ENCODE peak calls at places on chromosomes 4 and X, in seven cellular contexts. U, N, B, M, K, H and O are unnamed samples.

GRCh38 chrX:68440438-68440837 is 7.1 kb upstream of the OPHN1 start:
- DNase-seq in U (no peak), N (no peak), B (no peak), M (no peak), K (no peak), H (no peak), O (no peak)

GRCh38 chrX:110448459-110448858 is 89.8 kb downstream of the RTL9 start:
- DNase-seq in U (no peak), N (no peak), B (no peak), M (no peak), K (no peak), H (no peak), O (no peak)

GRCh38 chr4:6555519-6555918 is 19.5 kb upstream of the MAN2B2 start:
- DNase-seq in U (no peak), N (no peak), B (no peak), M (no peak), K (no peak), H (no peak), O (no peak)

GRCh38 chr4:55038176-55038890 is 87.1 kb downstream of the KDR start:
- DNase-seq in U (no peak), N (peak; percentile 21), B (peak; percentile 62), M (no peak), K (no peak), H (no peak), O (no peak)

GRCh38 chr4:127622923-127623754 is 9.6 kb upstream of the INTU start:
- DNase-seq in U (no peak), N (peak; percentile 25), B (peak; percentile 57), M (no peak), K (peak; percentile 13), H (no peak), O (peak; percentile 35)

GRCh38 chrX:73214366-73215094 is at the start of gene NAP1L2:
- DNase-seq in U (peak; percentile 54), N (peak; percentile 42), B (peak; percentile 17), M (no peak), K (peak; percentile 26), H (no peak), O (peak; percentile 53)

GRCh38 chr4:54229631-54230478 is 762 bp downstream of the PDGFRA start:
- DNase-seq in U (no peak), N (peak; percentile 69), B (no peak), M (peak; percentile 74), K (no peak), H (no peak), O (peak; percentile 72)

GRCh38 chr4:119184128-119184527 is 28.4 kb upstream of the USP53 start:
- DNase-seq in U (no peak), N (no peak), B (no peak), M (no peak), K (peak; percentile 69), H (no peak), O (no peak)

GRCh38 chr4:62898115-62898514 is 1511.1 kb downstream of the TECRL start:
- DNase-seq in U (no peak), N (no peak), B (no peak), M (peak; percentile 21), K (no peak), H (no peak), O (peak; percentile 16)

GRCh38 chr4:83658806-83659205 is 122.9 kb downstream of the GPAT3 start:
- DNase-seq in U (no peak), N (no peak), B (no peak), M (no peak), K (no peak), H (no peak), O (no peak)

GRCh38 chr4:139647184-139647583 is 18.4 kb upstream of the MGST2 start:
- DNase-seq in U (no peak), N (no peak), B (no peak), M (no peak), K (no peak), H (no peak), O (no peak)

GRCh38 chr4:52657630-52658501 is 1.2 kb downstream of the USP46 start:
- DNase-seq in U (no peak), N (no peak), B (peak; percentile 21), M (peak; percentile 67), K (no peak), H (no peak), O (peak; percentile 50)

GRCh38 chr4:39732728-39733127 is 34.8 kb downstream of the UBE2K start:
- DNase-seq in U (no peak), N (peak; percentile 81), B (no peak), M (no peak), K (no peak), H (no peak), O (no peak)

GRCh38 chrX:78313526-78313925 is 13.9 kb downstream of the CYSLTR1 start:
- DNase-seq in U (no peak), N (no peak), B (no peak), M (no peak), K (no peak), H (no peak), O (no peak)

GRCh38 chr4:30555778-30556177 is 164.4 kb upstream of the PCDH7 start:
- DNase-seq in U (no peak), N (no peak), B (no peak), M (no peak), K (no peak), H (no peak), O (no peak)

GRCh38 chr4:37324526-37324925 is 80.0 kb downstream of the NWD2 start:
- DNase-seq in U (no peak), N (no peak), B (no peak), M (no peak), K (no peak), H (no peak), O (no peak)

GRCh38 chr4:113300384-113301011 is 251.0 kb downstream of the ANK2 start:
- DNase-seq in U (no peak), N (peak; percentile 94), B (peak; percentile 13), M (no peak), K (no peak), H (no peak), O (peak; percentile 63)

GRCh38 chr4:139523076-139523475 is 32.9 kb downstream of the SETD7 start:
- DNase-seq in U (no peak), N (peak; percentile 10), B (peak; percentile 14), M (no peak), K (peak; percentile 51), H (no peak), O (no peak)

GRCh38 chr4:123393696-123394095 is 2.9 kb upstream of the SPRY1 start:
- DNase-seq in U (no peak), N (no peak), B (peak; percentile 49), M (no peak), K (no peak), H (no peak), O (no peak)

GRCh38 chrX:135984220-135984619 is 1.0 kb upstream of the SLC9A6 start:
- DNase-seq in U (no peak), N (no peak), B (no peak), M (no peak), K (no peak), H (no peak), O (no peak)
- H3K4me3 ChIP-seq in U (peak overlapping the region; percentile 77), N (peak overlapping the region; percentile 83), B (no peak overlapping the region), M (no peak overlapping the region), K (no peak overlapping the region), H (no peak overlapping the region), O (peak overlapping the region; percentile 84)

GRCh38 chrX:44918722-44919121 is 45.7 kb downstream of the KDM6A start:
- DNase-seq in U (no peak), N (no peak), B (no peak), M (no peak), K (no peak), H (no peak), O (no peak)

GRCh38 chrX:44908838-44909237 is 35.9 kb downstream of the KDM6A start:
- DNase-seq in U (no peak), N (no peak), B (no peak), M (no peak), K (no peak), H (no peak), O (no peak)

GRCh38 chrX:44915361-44915868 is 42.4 kb downstream of the KDM6A start:
- DNase-seq in U (no peak), N (peak; percentile 59), B (peak; percentile 14), M (no peak), K (no peak), H (no peak), O (no peak)

GRCh38 chrX:44914532-44915198 is 41.7 kb downstream of the KDM6A start:
- DNase-seq in U (no peak), N (peak; percentile 64), B (peak; percentile 32), M (no peak), K (no peak), H (no peak), O (no peak)

GRCh38 chrX:44913656-44914531 is 40.9 kb downstream of the KDM6A start:
- DNase-seq in U (no peak), N (no peak), B (no peak), M (no peak), K (no peak), H (no peak), O (no peak)
- H3K27ac ChIP-seq in U (no peak overlapping the region), N (no peak overlapping the region), B (no peak overlapping the region), M (no peak overlapping the region), K (no peak overlapping the region), H (no peak overlapping the region), O (no peak overlapping the region)

GRCh38 chr4:109294468-109295020 is 7.9 kb downstream of the COL25A1 start:
- DNase-seq in U (no peak), N (peak; percentile 85), B (no peak), M (no peak), K (no peak), H (no peak), O (no peak)
- H3K4me3 ChIP-seq in U (no peak overlapping the region), N (no peak overlapping the region), B (no peak overlapping the region), M (no peak overlapping the region), K (no peak overlapping the region), H (no peak overlapping the region), O (no peak overlapping the region)

GRCh38 chr4:158822348-158822747 is 53.5 kb downstream of the FNIP2 start:
- DNase-seq in U (no peak), N (no peak), B (no peak), M (no peak), K (no peak), H (no peak), O (no peak)

GRCh38 chr4:158824425-158825274 is 55.8 kb downstream of the FNIP2 start:
- DNase-seq in U (no peak), N (peak; percentile 88), B (peak; percentile 87), M (no peak), K (no peak), H (no peak), O (peak; percentile 62)

GRCh38 chr4:158825443-158826036 is 56.7 kb downstream of the FNIP2 start:
- DNase-seq in U (no peak), N (no peak), B (no peak), M (no peak), K (no peak), H (no peak), O (no peak)

GRCh38 chr4:158821228-158822009 is 52.6 kb downstream of the FNIP2 start:
- DNase-seq in U (no peak), N (peak; percentile 73), B (no peak), M (no peak), K (no peak), H (no peak), O (no peak)

GRCh38 chr4:158823461-158823873 is 54.6 kb downstream of the FNIP2 start:
- DNase-seq in U (no peak), N (peak; percentile 94), B (peak; percentile 27), M (no peak), K (no peak), H (no peak), O (no peak)
- H3K27ac ChIP-seq in U (no peak overlapping the region), N (peak overlapping the region; percentile 57), B (no peak overlapping the region), M (no peak overlapping the region), K (no peak overlapping the region), H (no peak overlapping the region), O (no peak overlapping the region)